ENCODE peak calls at places on chromosomes 13 and 19, in five cellular contexts. F, P, D, Q and X are unnamed samples.

GRCh38 chr19:1408300-1409203 is 1.2 kb downstream of the DAZAP1 start:
- DNase-seq in P (peak), D (no peak), F (peak), Q (no peak), X (peak)

GRCh38 chr13:43331676-43332075 is 308.3 kb downstream of the DNAJC15 start:
- DNase-seq in Q (no peak), P (no peak), D (no peak), F (no peak), X (no peak)

GRCh38 chr19:23507441-23507840 is 112.2 kb upstream of the ZNF91 start:
- DNase-seq in P (no peak), Q (no peak), F (no peak), D (no peak), X (no peak)

GRCh38 chr13:111282997-111283396 is 37.4 kb upstream of the TEX29 start:
- DNase-seq in F (no peak), P (no peak), D (no peak), Q (no peak), X (no peak)

GRCh38 chr19:2173388-2173787 is 9.7 kb downstream of the DOT1L start:
- DNase-seq in D (no peak), F (no peak), Q (no peak), P (no peak), X (no peak)

GRCh38 chr19:7068599-7068998 is 904 bp upstream of the ZNF557 start:
- DNase-seq in F (no peak), P (no peak), Q (no peak), D (no peak), X (no peak)

GRCh38 chr13:21079206-21079605 is 17.8 kb upstream of the LATS2 start:
- DNase-seq in P (no peak), Q (no peak), D (no peak), F (no peak), X (no peak)

GRCh38 chr13:101149735-101150380 is 266.4 kb downstream of the NALCN start:
- DNase-seq in Q (peak), P (no peak), F (no peak), D (no peak), X (no peak)

GRCh38 chr19:2997720-2998119 is 20.4 kb downstream of the TLE6 start:
- DNase-seq in Q (no peak), P (no peak), F (no peak), D (no peak), X (no peak)

GRCh38 chr13:100442095-100442832 is 146.3 kb downstream of the GGACT start:
- DNase-seq in P (no peak), F (no peak), D (no peak), Q (no peak), X (no peak)

GRCh38 chr13:74200081-74200480 is 65.9 kb upstream of the KLF12 start:
- DNase-seq in D (no peak), Q (no peak), P (no peak), F (no peak), X (no peak)

GRCh38 chr19:49475995-49476880 is 2.2 kb downstream of the FLT3LG start:
- DNase-seq in F (no peak), Q (no peak), P (no peak), D (no peak), X (no peak)

GRCh38 chr13:33617055-33617454 is 200.9 kb upstream of the RFC3 start:
- DNase-seq in F (no peak), D (no peak), P (no peak), Q (no peak), X (no peak)

GRCh38 chr19:15550847-15551182 is 42.5 kb downstream of the CYP4F22 start:
- DNase-seq in D (no peak), P (no peak), F (no peak), Q (no peak), X (no peak)

GRCh38 chr13:40897058-40897457 is 107.6 kb downstream of the SLC25A15 start:
- DNase-seq in Q (no peak), F (no peak), P (no peak), D (no peak), X (no peak)

GRCh38 chr19:51784922-51785690 is 9.9 kb upstream of the FPR3 start:
- DNase-seq in F (peak), P (peak), D (peak), Q (no peak), X (no peak)

GRCh38 chr13:31352467-31352866 is 152.7 kb downstream of the B3GLCT start:
- DNase-seq in Q (no peak), D (no peak), F (no peak), P (no peak), X (no peak)

GRCh38 chr13:35465345-35465744 is 11.1 kb downstream of the MAB21L1 start:
- DNase-seq in Q (no peak), D (no peak), P (no peak), F (no peak), X (no peak)
- TF ChIP-seq POLR2A in Q (no peak), D (no peak), P (no peak), F (no peak), X (no peak)

GRCh38 chr13:44435142-44435982 is 61.7 kb downstream of the SERP2 start:
- DNase-seq in P (peak), Q (peak), D (peak), F (peak), X (peak)
- TF ChIP-seq POLR2A in P (peak), Q (peak), D (no peak), F (peak), X (peak)

GRCh38 chr19:18434411-18435184 is 3.3 kb downstream of the ISYNA1 start:
- DNase-seq in F (no peak), Q (no peak), P (no peak), D (no peak), X (no peak)
- TF ChIP-seq POLR2A in F (no peak), Q (no peak), P (no peak), D (no peak), X (no peak)

GRCh38 chr13:63706751-63707150 is 2291.1 kb upstream of the PCDH20 start:
- DNase-seq in D (no peak), P (no peak), F (no peak), Q (no peak), X (no peak)
- TF ChIP-seq POLR2A in D (no peak), P (no peak), F (no peak), Q (no peak), X (no peak)

GRCh38 chr19:44905437-44906160 is at the start of gene APOE:
- DNase-seq in F (peak), D (no peak), P (no peak), Q (no peak), X (no peak)
- TF ChIP-seq POLR2A in F (peak), D (no peak), P (no peak), Q (no peak), X (peak)